ENCODE peak calls at places on chromosomes 7 and 10, in nine cellular contexts. One of them, this sample, is unnamed.
A peak's percentile ranks its signal among the peaks of the same experiment; 100 is the strongest.

GRCh38 chr7:108570146-108570755 is 577 bp downstream of the DNAJB9 start:
- DNase-seq in sigmoid colon: peak; percentile 68
- DNase-seq in SJSA1: peak; percentile 38
- DNase-seq in neuronal stem cell: no peak
- DNase-seq in CD8-positive, alpha-beta memory T cell: peak; percentile 57
- DNase-seq in foreskin fibroblast: peak; percentile 16
- DNase-seq in PC-9: peak; percentile 48
- DNase-seq in right lobe of liver: peak; percentile 62
- DNase-seq in AG10803: peak; percentile 29
- DNase-seq in this sample: peak; percentile 42

GRCh38 chr7:149799397-149800168 is 26.2 kb upstream of the ZNF467 start:
- DNase-seq in SJSA1: no peak
- DNase-seq in sigmoid colon: no peak
- DNase-seq in neuronal stem cell: peak; percentile 31
- DNase-seq in AG10803: no peak
- DNase-seq in PC-9: no peak
- DNase-seq in CD8-positive, alpha-beta memory T cell: peak; percentile 54
- DNase-seq in right lobe of liver: no peak
- DNase-seq in foreskin fibroblast: no peak
- DNase-seq in this sample: no peak

GRCh38 chr7:1969459-1970284 is 263.1 kb downstream of the MAD1L1 start:
- DNase-seq in SJSA1: no peak
- DNase-seq in neuronal stem cell: no peak
- DNase-seq in CD8-positive, alpha-beta memory T cell: no peak
- DNase-seq in sigmoid colon: no peak
- DNase-seq in right lobe of liver: peak; percentile 14
- DNase-seq in foreskin fibroblast: no peak
- DNase-seq in PC-9: no peak
- DNase-seq in AG10803: no peak
- DNase-seq in this sample: no peak

GRCh38 chr10:74658511-74658910 is 167.9 kb upstream of the KAT6B start:
- DNase-seq in neuronal stem cell: no peak
- DNase-seq in sigmoid colon: no peak
- DNase-seq in PC-9: no peak
- DNase-seq in CD8-positive, alpha-beta memory T cell: no peak
- DNase-seq in AG10803: no peak
- DNase-seq in foreskin fibroblast: no peak
- DNase-seq in SJSA1: no peak
- DNase-seq in right lobe of liver: no peak
- DNase-seq in this sample: no peak

GRCh38 chr7:79988642-79989041 is 146.0 kb upstream of the GNAI1 start:
- DNase-seq in right lobe of liver: no peak
- DNase-seq in AG10803: peak; percentile 46
- DNase-seq in SJSA1: peak; percentile 61
- DNase-seq in CD8-positive, alpha-beta memory T cell: no peak
- DNase-seq in PC-9: no peak
- DNase-seq in foreskin fibroblast: peak; percentile 62
- DNase-seq in sigmoid colon: no peak
- DNase-seq in neuronal stem cell: no peak
- DNase-seq in this sample: peak; percentile 76

GRCh38 chr10:130882911-130883310 is 428.6 kb downstream of the TCERG1L start:
- DNase-seq in neuronal stem cell: no peak
- DNase-seq in CD8-positive, alpha-beta memory T cell: no peak
- DNase-seq in right lobe of liver: no peak
- DNase-seq in AG10803: no peak
- DNase-seq in SJSA1: no peak
- DNase-seq in foreskin fibroblast: no peak
- DNase-seq in PC-9: no peak
- DNase-seq in sigmoid colon: no peak
- DNase-seq in this sample: no peak

GRCh38 chr10:76509501-76509900 is 1078.1 kb downstream of the LRMDA start:
- DNase-seq in sigmoid colon: no peak
- DNase-seq in CD8-positive, alpha-beta memory T cell: no peak
- DNase-seq in AG10803: peak; percentile 74
- DNase-seq in neuronal stem cell: no peak
- DNase-seq in PC-9: no peak
- DNase-seq in SJSA1: no peak
- DNase-seq in right lobe of liver: no peak
- DNase-seq in foreskin fibroblast: no peak
- DNase-seq in this sample: no peak

GRCh38 chr7:107234436-107234835 is 65.6 kb downstream of the HBP1 start:
- DNase-seq in SJSA1: no peak
- DNase-seq in right lobe of liver: no peak
- DNase-seq in foreskin fibroblast: no peak
- DNase-seq in neuronal stem cell: no peak
- DNase-seq in AG10803: no peak
- DNase-seq in CD8-positive, alpha-beta memory T cell: no peak
- DNase-seq in sigmoid colon: no peak
- DNase-seq in PC-9: no peak
- DNase-seq in this sample: no peak

GRCh38 chr10:43234471-43235041 is 32.3 kb downstream of the RASGEF1A start:
- DNase-seq in CD8-positive, alpha-beta memory T cell: no peak
- DNase-seq in AG10803: no peak
- DNase-seq in PC-9: no peak
- DNase-seq in sigmoid colon: peak; percentile 37
- DNase-seq in foreskin fibroblast: no peak
- DNase-seq in right lobe of liver: peak; percentile 37
- DNase-seq in SJSA1: no peak
- DNase-seq in neuronal stem cell: no peak
- DNase-seq in this sample: no peak

GRCh38 chr10:92208736-92209135 is 82.1 kb downstream of the CPEB3 start:
- DNase-seq in foreskin fibroblast: peak; percentile 12
- DNase-seq in SJSA1: no peak
- DNase-seq in right lobe of liver: no peak
- DNase-seq in PC-9: no peak
- DNase-seq in AG10803: peak; percentile 18
- DNase-seq in sigmoid colon: no peak
- DNase-seq in CD8-positive, alpha-beta memory T cell: no peak
- DNase-seq in neuronal stem cell: no peak
- DNase-seq in this sample: peak; percentile 11

GRCh38 chr10:19347592-19347991 is 299.0 kb downstream of the MALRD1 start:
- DNase-seq in foreskin fibroblast: no peak
- DNase-seq in sigmoid colon: no peak
- DNase-seq in right lobe of liver: no peak
- DNase-seq in PC-9: no peak
- DNase-seq in SJSA1: no peak
- DNase-seq in AG10803: no peak
- DNase-seq in CD8-positive, alpha-beta memory T cell: no peak
- DNase-seq in neuronal stem cell: peak; percentile 2
- DNase-seq in this sample: no peak

GRCh38 chr10:124176309-124177179 is 83.1 kb upstream of the CHST15 start:
- DNase-seq in right lobe of liver: no peak
- DNase-seq in sigmoid colon: no peak
- DNase-seq in SJSA1: no peak
- DNase-seq in AG10803: no peak
- DNase-seq in foreskin fibroblast: no peak
- DNase-seq in PC-9: no peak
- DNase-seq in neuronal stem cell: no peak
- DNase-seq in CD8-positive, alpha-beta memory T cell: no peak
- DNase-seq in this sample: peak; percentile 92

DNA sequence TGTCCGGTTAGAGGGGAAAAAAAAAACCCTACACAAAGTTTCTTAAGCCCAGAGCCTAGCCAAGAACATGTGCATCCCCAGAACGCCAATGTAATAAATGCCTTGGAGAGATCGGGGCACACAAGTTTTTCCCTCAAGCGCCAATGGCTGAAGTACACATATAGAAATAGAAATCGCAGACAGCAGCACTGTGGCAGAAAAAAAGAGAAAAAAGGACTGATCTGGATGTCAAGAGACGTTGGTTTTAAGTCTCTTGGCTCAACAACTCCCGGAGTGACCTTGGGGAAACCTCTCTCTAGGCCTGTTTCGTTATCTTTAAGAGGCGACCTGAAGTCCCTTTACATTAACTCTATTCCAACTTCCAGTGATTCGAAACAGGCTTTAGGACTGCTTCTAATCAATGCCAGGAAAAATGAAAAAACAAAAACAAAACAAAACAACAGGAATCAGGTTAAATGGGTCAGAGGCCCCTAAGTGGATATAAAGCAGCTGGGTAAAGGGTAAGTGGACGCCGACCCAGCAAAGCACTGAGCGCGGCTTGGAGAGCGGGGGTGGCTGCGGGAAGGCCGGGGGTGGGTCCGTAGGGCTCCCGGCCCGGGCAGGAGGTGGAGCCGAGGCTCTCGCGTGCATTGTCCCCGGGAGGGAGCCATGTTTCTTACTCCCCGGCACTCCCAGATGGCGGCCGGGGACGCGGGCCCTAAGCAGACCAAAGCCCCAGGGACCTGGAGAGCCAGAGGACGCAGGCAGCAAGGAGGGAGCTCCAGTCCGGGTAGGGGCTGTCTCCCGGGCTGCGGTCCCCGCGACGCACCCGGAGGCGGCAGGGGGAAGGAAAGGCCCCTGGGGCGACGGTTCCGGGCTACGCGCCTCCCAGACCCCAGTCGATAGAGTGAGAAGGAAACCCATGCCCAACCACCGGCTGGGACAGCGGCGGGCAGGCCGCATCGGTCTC is 771 bp downstream of the EIF3A start:
- DNase-seq in SJSA1: peak; percentile 71
- DNase-seq in sigmoid colon: peak; percentile 85
- DNase-seq in foreskin fibroblast: peak; percentile 74
- DNase-seq in CD8-positive, alpha-beta memory T cell: no peak
- DNase-seq in AG10803: peak; percentile 79
- DNase-seq in right lobe of liver: peak; percentile 87
- DNase-seq in neuronal stem cell: peak; percentile 45
- DNase-seq in PC-9: peak; percentile 48
- DNase-seq in this sample: peak; percentile 67
- H3K4me3 ChIP-seq in SJSA1: peak overlapping the region; percentile 86
- H3K4me3 ChIP-seq in sigmoid colon: peak overlapping the region; percentile 85
- H3K4me3 ChIP-seq in foreskin fibroblast: peak overlapping the region; percentile 97
- H3K4me3 ChIP-seq in CD8-positive, alpha-beta memory T cell: peak overlapping the region; percentile 95
- H3K4me3 ChIP-seq in AG10803: peak overlapping the region; percentile 90
- H3K4me3 ChIP-seq in right lobe of liver: peak overlapping the region; percentile 95
- H3K4me3 ChIP-seq in neuronal stem cell: peak overlapping the region; percentile 95
- H3K4me3 ChIP-seq in PC-9: peak overlapping the region; percentile 84
- H3K4me3 ChIP-seq in this sample: peak overlapping the region; percentile 98

GRCh38 chr7:25893436-25893835 is 258.6 kb upstream of the NFE2L3 start:
- DNase-seq in PC-9: no peak
- DNase-seq in sigmoid colon: no peak
- DNase-seq in AG10803: no peak
- DNase-seq in right lobe of liver: no peak
- DNase-seq in SJSA1: no peak
- DNase-seq in CD8-positive, alpha-beta memory T cell: peak; percentile 5
- DNase-seq in foreskin fibroblast: no peak
- DNase-seq in neuronal stem cell: no peak
- DNase-seq in this sample: no peak

GRCh38 chr7:25897261-25897782 is 254.7 kb upstream of the NFE2L3 start:
- DNase-seq in CD8-positive, alpha-beta memory T cell: no peak
- DNase-seq in sigmoid colon: no peak
- DNase-seq in neuronal stem cell: no peak
- DNase-seq in AG10803: no peak
- DNase-seq in foreskin fibroblast: no peak
- DNase-seq in right lobe of liver: no peak
- DNase-seq in PC-9: no peak
- DNase-seq in SJSA1: no peak
- DNase-seq in this sample: no peak

GRCh38 chr7:25894902-25895791 is 256.9 kb upstream of the NFE2L3 start:
- DNase-seq in foreskin fibroblast: peak; percentile 16
- DNase-seq in PC-9: peak; percentile 24
- DNase-seq in AG10803: peak; percentile 11
- DNase-seq in CD8-positive, alpha-beta memory T cell: peak; percentile 51
- DNase-seq in SJSA1: peak; percentile 28
- DNase-seq in sigmoid colon: peak; percentile 79
- DNase-seq in right lobe of liver: peak; percentile 75
- DNase-seq in neuronal stem cell: peak; percentile 51
- DNase-seq in this sample: peak; percentile 20

GRCh38 chr7:25894002-25894901 is 257.7 kb upstream of the NFE2L3 start:
- DNase-seq in AG10803: peak; percentile 1
- DNase-seq in foreskin fibroblast: no peak
- DNase-seq in neuronal stem cell: no peak
- DNase-seq in right lobe of liver: no peak
- DNase-seq in PC-9: no peak
- DNase-seq in sigmoid colon: no peak
- DNase-seq in SJSA1: no peak
- DNase-seq in CD8-positive, alpha-beta memory T cell: peak; percentile 46
- DNase-seq in this sample: no peak

GRCh38 chr7:25895792-25896171 is 256.2 kb upstream of the NFE2L3 start:
- DNase-seq in sigmoid colon: no peak
- DNase-seq in foreskin fibroblast: no peak
- DNase-seq in right lobe of liver: no peak
- DNase-seq in neuronal stem cell: no peak
- DNase-seq in PC-9: no peak
- DNase-seq in CD8-positive, alpha-beta memory T cell: no peak
- DNase-seq in SJSA1: no peak
- DNase-seq in AG10803: no peak
- DNase-seq in this sample: no peak
- H3K4me3 ChIP-seq in sigmoid colon: no peak overlapping the region
- H3K4me3 ChIP-seq in foreskin fibroblast: no peak overlapping the region
- H3K4me3 ChIP-seq in right lobe of liver: no peak overlapping the region
- H3K4me3 ChIP-seq in neuronal stem cell: no peak overlapping the region
- H3K4me3 ChIP-seq in PC-9: no peak overlapping the region
- H3K4me3 ChIP-seq in CD8-positive, alpha-beta memory T cell: no peak overlapping the region
- H3K4me3 ChIP-seq in SJSA1: no peak overlapping the region
- H3K4me3 ChIP-seq in AG10803: no peak overlapping the region
- H3K4me3 ChIP-seq in this sample: no peak overlapping the region

DNA sequence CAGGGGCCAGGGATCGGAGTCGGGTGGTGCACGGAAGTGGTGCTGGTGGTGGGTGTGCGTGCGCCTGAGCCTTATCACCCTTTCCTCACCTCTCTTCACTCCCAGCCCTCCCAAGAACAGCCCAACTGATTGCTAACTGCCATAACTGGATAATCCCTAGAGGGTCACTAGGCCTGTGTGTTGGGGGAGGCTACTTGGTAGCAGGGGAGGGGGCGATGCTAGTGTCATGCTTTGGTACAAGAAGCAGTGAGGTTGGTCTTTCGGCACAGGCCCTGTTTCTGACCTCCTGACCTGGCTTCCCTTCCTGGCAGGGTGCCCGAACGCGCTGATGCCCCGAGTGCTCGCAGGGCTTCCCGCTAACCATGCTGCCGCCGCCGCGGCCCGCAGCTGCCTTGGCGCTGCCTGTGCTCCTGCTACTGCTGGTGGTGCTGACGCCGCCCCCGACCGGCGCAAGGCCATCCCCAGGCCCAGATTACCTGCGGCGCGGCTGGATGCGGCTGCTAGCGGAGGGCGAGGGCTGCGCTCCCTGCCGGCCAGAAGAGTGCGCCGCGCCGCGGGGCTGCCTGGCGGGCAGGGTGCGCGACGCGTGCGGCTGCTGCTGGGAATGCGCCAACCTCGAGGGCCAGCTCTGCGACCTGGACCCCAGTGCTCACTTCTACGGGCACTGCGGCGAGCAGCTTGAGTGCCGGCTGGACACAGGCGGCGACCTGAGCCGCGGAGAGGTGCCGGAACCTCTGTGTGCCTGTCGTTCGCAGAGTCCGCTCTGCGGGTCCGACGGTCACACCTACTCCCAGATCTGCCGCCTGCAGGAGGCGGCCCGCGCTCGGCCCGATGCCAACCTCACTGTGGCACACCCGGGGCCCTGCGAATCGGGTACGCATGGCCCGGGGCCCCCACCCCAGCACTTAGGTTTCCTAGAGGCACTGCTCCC is 707 bp downstream of the KAZALD1 start:
- DNase-seq in neuronal stem cell: peak; percentile 76
- DNase-seq in foreskin fibroblast: peak; percentile 46
- DNase-seq in SJSA1: no peak
- DNase-seq in right lobe of liver: peak; percentile 77
- DNase-seq in sigmoid colon: peak; percentile 71
- DNase-seq in AG10803: peak; percentile 44
- DNase-seq in CD8-positive, alpha-beta memory T cell: peak; percentile 43
- DNase-seq in PC-9: peak; percentile 62
- DNase-seq in this sample: no peak
- H3K4me3 ChIP-seq in neuronal stem cell: peak overlapping the region; percentile 81
- H3K4me3 ChIP-seq in foreskin fibroblast: peak overlapping the region; percentile 92
- H3K4me3 ChIP-seq in SJSA1: no peak overlapping the region
- H3K4me3 ChIP-seq in right lobe of liver: peak overlapping the region; percentile 12
- H3K4me3 ChIP-seq in sigmoid colon: peak overlapping the region; percentile 80
- H3K4me3 ChIP-seq in AG10803: peak overlapping the region; percentile 100
- H3K4me3 ChIP-seq in CD8-positive, alpha-beta memory T cell: peak overlapping the region; percentile 40
- H3K4me3 ChIP-seq in PC-9: peak overlapping the region; percentile 62
- H3K4me3 ChIP-seq in this sample: peak overlapping the region; percentile 97

GRCh38 chr7:33517191-33517590 is 387.8 kb downstream of the BBS9 start:
- DNase-seq in neuronal stem cell: no peak
- DNase-seq in sigmoid colon: no peak
- DNase-seq in right lobe of liver: no peak
- DNase-seq in CD8-positive, alpha-beta memory T cell: no peak
- DNase-seq in SJSA1: no peak
- DNase-seq in AG10803: no peak
- DNase-seq in foreskin fibroblast: no peak
- DNase-seq in PC-9: no peak
- DNase-seq in this sample: no peak
- H3K4me3 ChIP-seq in neuronal stem cell: no peak overlapping the region
- H3K4me3 ChIP-seq in sigmoid colon: no peak overlapping the region
- H3K4me3 ChIP-seq in right lobe of liver: no peak overlapping the region
- H3K4me3 ChIP-seq in CD8-positive, alpha-beta memory T cell: no peak overlapping the region
- H3K4me3 ChIP-seq in SJSA1: no peak overlapping the region
- H3K4me3 ChIP-seq in AG10803: no peak overlapping the region
- H3K4me3 ChIP-seq in foreskin fibroblast: no peak overlapping the region
- H3K4me3 ChIP-seq in PC-9: no peak overlapping the region
- H3K4me3 ChIP-seq in this sample: no peak overlapping the region